ENCODE peak calls at places on chromosomes 12 and 14, in eight cellular contexts. Q is CD8-positive, alpha-beta T cell; N is cardiac muscle cell; M is RWPE1; U is aorta; T is astrocyte of the spinal cord; F is HuH-7.5; O is activated CD8-positive, alpha-beta memory T cell treated with anti-CD3 and anti-CD28 coated beads, Interleukin-2, amount 50 U/mL, for 4 hours. B is an unnamed sample.

GRCh38 chr12:42474391-42474790 is 115.2 kb downstream of the PRICKLE1 start:
- DNase-seq in N (no peak), T (no peak), O (no peak), F (no peak), M (peak), Q (no peak), U (no peak), B (no peak)

GRCh38 chr12:122079038-122079531 is 529 bp downstream of the MLXIP start:
- DNase-seq in Q (no peak), M (no peak), U (peak), N (no peak), O (no peak), F (no peak), T (no peak), B (peak)

GRCh38 chr12:123896786-123897185 is 75.8 kb downstream of the CCDC92 start:
- DNase-seq in F (no peak), O (no peak), T (no peak), M (no peak), Q (no peak), N (no peak), U (no peak), B (peak)

GRCh38 chr14:103549361-103550311 is 12.8 kb downstream of the BAG5 start:
- DNase-seq in T (no peak), O (peak), U (peak), N (no peak), M (no peak), Q (no peak), F (peak), B (peak)

GRCh38 chr12:55932546-55932919 is 1.6 kb downstream of the DGKA start:
- DNase-seq in M (no peak), Q (peak), N (no peak), F (peak), O (peak), T (peak), U (no peak), B (no peak)

GRCh38 chr14:75197338-75197737 is 20.9 kb upstream of the TMED10 start:
- DNase-seq in T (no peak), Q (no peak), F (no peak), O (no peak), N (no peak), M (no peak), U (no peak), B (no peak)

GRCh38 chr14:36656769-36657408 is 4.8 kb upstream of the PAX9 start:
- DNase-seq in U (no peak), O (no peak), Q (no peak), F (no peak), N (no peak), M (no peak), T (no peak), B (no peak)

GRCh38 chr14:52835122-52835903 is 43.9 kb upstream of the GNPNAT1 start:
- DNase-seq in Q (no peak), N (no peak), T (peak), O (no peak), M (peak), U (no peak), F (no peak), B (no peak)

GRCh38 chr14:94388896-94389469 is 581 bp upstream of the SERPINA1 start:
- DNase-seq in F (no peak), Q (no peak), N (no peak), O (no peak), M (no peak), T (no peak), U (no peak), B (no peak)

GRCh38 chr12:114952573-114953196 is 268.7 kb upstream of the TBX3 start:
- DNase-seq in U (no peak), F (no peak), Q (no peak), N (peak), T (peak), O (no peak), M (no peak), B (peak)

GRCh38 chr12:96824838-96825236 is 82.2 kb upstream of the NEDD1 start:
- DNase-seq in Q (no peak), M (no peak), O (no peak), U (no peak), T (no peak), F (no peak), N (no peak), B (no peak)

GRCh38 chr12:10363922-10364838 is 25.7 kb downstream of the KLRK1 start:
- DNase-seq in F (no peak), Q (no peak), N (peak), O (no peak), U (peak), T (peak), M (peak), B (peak)

GRCh38 chr12:50799908-50800307 is 36.0 kb downstream of the ATF1 start:
- DNase-seq in O (no peak), N (no peak), M (no peak), F (no peak), U (no peak), Q (no peak), T (no peak), B (no peak)

GRCh38 chr12:125175576-125175975 is 110.3 kb downstream of the AACS start:
- DNase-seq in N (no peak), Q (no peak), U (no peak), T (no peak), F (no peak), O (no peak), M (no peak), B (no peak)

GRCh38 chr12:83323866-83324265 is 637.2 kb downstream of the TMTC2 start:
- DNase-seq in M (no peak), Q (no peak), U (no peak), T (no peak), O (no peak), N (no peak), F (no peak), B (no peak)

GRCh38 chr12:95484524-95484923 is 10.6 kb downstream of the METAP2 start:
- DNase-seq in F (no peak), T (peak), Q (no peak), U (no peak), M (no peak), N (no peak), O (no peak), B (no peak)

GRCh38 chr12:25838007-25838406 is 120.5 kb upstream of the RASSF8 start:
- DNase-seq in F (no peak), M (no peak), N (no peak), Q (no peak), O (no peak), U (no peak), T (no peak), B (no peak)

GRCh38 chr12:61356485-61356884 is 903.7 kb upstream of the USP15 start:
- DNase-seq in N (no peak), Q (no peak), F (no peak), M (no peak), O (no peak), U (no peak), T (no peak), B (no peak)

GRCh38 chr12:123150273-123150803 is 552 bp downstream of the PITPNM2 start:
- DNase-seq in T (no peak), Q (no peak), N (no peak), M (peak), O (peak), F (peak), U (peak), B (peak)

GRCh38 chr14:96053600-96054381 is 14.6 kb downstream of the C14orf132 start:
- DNase-seq in M (no peak), N (peak), U (peak), O (no peak), F (no peak), Q (no peak), T (peak), B (no peak)

GRCh38 chr14:102490456-102490855 is 19.1 kb downstream of the ANKRD9 start:
- DNase-seq in F (peak), O (no peak), Q (no peak), U (peak), M (no peak), T (no peak), N (no peak), B (no peak)

GRCh38 chr12:125988545-125988944 is 923.3 kb downstream of the AACS start:
- DNase-seq in O (no peak), M (peak), F (no peak), T (no peak), N (no peak), U (no peak), Q (no peak), B (no peak)

GRCh38 chr14:104445832-104446381 is 133.7 kb upstream of the C14orf180 start:
- DNase-seq in O (no peak), U (no peak), T (no peak), N (no peak), M (no peak), Q (no peak), F (no peak), B (no peak)

GRCh38 chr12:128607606-128608005 is 216.2 kb downstream of the SLC15A4 start:
- DNase-seq in N (no peak), O (no peak), U (no peak), F (no peak), M (no peak), T (no peak), Q (no peak), B (no peak)

GRCh38 chr12:109592905-109593272 is 19.3 kb downstream of the MVK start:
- DNase-seq in M (no peak), N (peak), U (no peak), Q (no peak), O (no peak), F (no peak), T (no peak), B (no peak)

GRCh38 chr12:1559729-1560128 is 34.7 kb downstream of the FBXL14 start:
- DNase-seq in M (no peak), O (no peak), U (no peak), F (no peak), N (no peak), T (no peak), Q (no peak), B (no peak)

GRCh38 chr12:64819816-64820402 is 4.5 kb upstream of the TBC1D30 start:
- DNase-seq in O (no peak), Q (no peak), N (peak), U (no peak), T (no peak), M (no peak), F (no peak), B (no peak)

B was measured in SJCRH30.